ENCODE peak calls at places on chromosomes 1 and 21, in five cellular contexts. I, S, W, P and V are unnamed samples.

GRCh38 chr1:45785583-45785982 is 17.8 kb upstream of the MAST2 start:
- DNase-seq in I (no peak), S (no peak), W (no peak), P (peak), V (no peak)

GRCh38 chr1:156232222-156232621 is 9.8 kb upstream of the BGLAP start:
- DNase-seq in I (no peak), S (no peak), W (no peak), P (no peak), V (no peak)

GRCh38 chr1:178408869-178409268 is 87.9 kb downstream of the CLEC20A start:
- DNase-seq in I (no peak), S (no peak), W (no peak), P (no peak), V (no peak)

GRCh38 chr1:82567308-82567707 is 766.6 kb downstream of the ADGRL2 start:
- DNase-seq in I (no peak), S (no peak), W (no peak), P (no peak), V (no peak)

GRCh38 chr1:34409689-34410229 is 233.1 kb downstream of the C1orf94 start:
- DNase-seq in I (no peak), S (no peak), W (no peak), P (no peak), V (no peak)

GRCh38 chr1:47437518-47438320 is at the start of gene FOXD2:
- DNase-seq in I (peak), S (peak), W (no peak), P (peak), V (peak)

GRCh38 chr1:206739411-206740076 is 31.0 kb upstream of the IL19 start:
- DNase-seq in I (no peak), S (no peak), W (no peak), P (no peak), V (no peak)

GRCh38 chr1:159881930-159882839 is 17.8 kb downstream of the CFAP45 start:
- DNase-seq in I (peak), S (no peak), W (peak), P (peak), V (no peak)

GRCh38 chr1:23960291-23960718 is 677 bp downstream of the PNRC2 start:
- DNase-seq in I (no peak), S (no peak), W (no peak), P (no peak), V (no peak)

GRCh38 chr1:23958810-23959460 is 693 bp upstream of the PNRC2 start:
- DNase-seq in I (peak), S (peak), W (peak), P (peak), V (no peak)

GRCh38 chr1:23963617-23964234 is 4.1 kb downstream of the PNRC2 start:
- DNase-seq in I (no peak), S (no peak), W (no peak), P (no peak), V (no peak)

GRCh38 chr1:23957096-23957495 is 2.5 kb upstream of the PNRC2 start:
- DNase-seq in I (no peak), S (no peak), W (no peak), P (no peak), V (no peak)

GRCh38 chr1:23959461-23960290 is at the start of gene PNRC2:
- DNase-seq in I (peak), S (peak), W (peak), P (peak), V (peak)
- TF ChIP-seq CTCF in I (no peak), S (no peak), W (no peak), P (no peak), V (no peak)

GRCh38 chr1:229381234-229381633 is 38.4 kb upstream of the CCSAP start:
- DNase-seq in I (no peak), S (no peak), W (no peak), P (no peak), V (peak)
- TF ChIP-seq CTCF in I (no peak), S (no peak), W (no peak), P (no peak), V (no peak)

DNA sequence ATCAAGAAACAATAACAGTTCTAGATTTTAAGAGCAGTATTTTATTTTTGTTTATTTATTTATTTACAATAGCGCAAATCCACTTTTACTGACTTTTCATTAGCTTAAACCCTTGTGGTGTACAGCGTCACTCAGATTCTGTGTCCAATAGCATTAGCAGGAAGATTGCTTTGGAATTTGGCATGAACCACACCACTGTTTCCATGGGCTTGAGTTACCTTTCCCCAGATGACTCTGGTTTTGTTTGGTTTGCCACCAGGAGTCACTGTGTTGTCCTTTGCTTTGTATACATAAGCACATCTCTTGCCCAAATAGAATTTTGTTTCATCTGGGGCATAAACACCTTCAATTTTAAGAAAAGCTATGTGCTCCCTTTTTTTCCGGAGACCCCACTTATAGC is 25.9 kb upstream of the SNRPE start:
- DNase-seq in I (no peak), S (no peak), W (no peak), P (no peak), V (no peak)
- TF ChIP-seq CTCF in I (no peak), S (no peak), W (peak), P (no peak), V (no peak)

DNA sequence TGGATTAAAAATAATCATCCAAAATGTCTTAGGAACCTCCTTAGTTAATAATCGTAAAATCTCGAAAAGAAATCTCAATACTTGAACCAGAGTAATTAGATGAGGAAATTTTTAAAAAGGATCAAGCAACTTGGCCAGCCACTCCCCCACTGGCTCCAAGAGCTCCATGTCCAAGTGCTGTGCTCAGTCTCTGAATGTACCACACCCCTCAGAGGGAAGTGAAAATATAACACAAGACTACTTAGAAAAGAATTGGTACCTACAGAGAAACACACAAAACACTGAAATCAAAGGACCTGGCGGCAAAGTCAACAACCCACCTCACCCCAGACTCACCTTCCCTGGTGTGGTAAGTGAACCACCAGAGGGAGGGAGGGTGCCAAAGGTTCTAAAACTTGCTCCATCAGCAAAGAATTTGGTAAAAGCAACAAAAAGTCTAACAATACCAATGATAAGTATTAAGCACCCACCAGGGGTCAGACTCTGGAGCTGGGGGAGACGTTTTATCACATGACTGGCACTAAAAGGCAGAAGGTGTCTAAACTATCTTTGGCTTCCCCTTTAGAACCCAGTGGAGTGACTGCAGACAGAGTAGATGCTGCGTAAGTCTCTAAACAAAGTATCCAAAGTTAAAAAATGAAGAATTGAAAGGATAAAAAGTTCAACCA is 14.0 kb downstream of the LBR start:
- DNase-seq in I (no peak), S (no peak), W (no peak), P (no peak), V (no peak)
- TF ChIP-seq CTCF in I (no peak), S (no peak), W (no peak), P (no peak), V (no peak)

GRCh38 chr1:31238612-31238985 is 1.1 kb downstream of the NKAIN1 start:
- DNase-seq in I (no peak), S (no peak), W (no peak), P (no peak), V (no peak)
- TF ChIP-seq CTCF in I (no peak), S (no peak), W (no peak), P (no peak), V (no peak)

GRCh38 chr21:39373634-39374033 is 24.7 kb upstream of the HMGN1 start:
- DNase-seq in I (no peak), S (no peak), W (no peak), P (no peak), V (peak)
- TF ChIP-seq CTCF in I (peak), S (peak), W (peak), P (no peak), V (peak)

DNA sequence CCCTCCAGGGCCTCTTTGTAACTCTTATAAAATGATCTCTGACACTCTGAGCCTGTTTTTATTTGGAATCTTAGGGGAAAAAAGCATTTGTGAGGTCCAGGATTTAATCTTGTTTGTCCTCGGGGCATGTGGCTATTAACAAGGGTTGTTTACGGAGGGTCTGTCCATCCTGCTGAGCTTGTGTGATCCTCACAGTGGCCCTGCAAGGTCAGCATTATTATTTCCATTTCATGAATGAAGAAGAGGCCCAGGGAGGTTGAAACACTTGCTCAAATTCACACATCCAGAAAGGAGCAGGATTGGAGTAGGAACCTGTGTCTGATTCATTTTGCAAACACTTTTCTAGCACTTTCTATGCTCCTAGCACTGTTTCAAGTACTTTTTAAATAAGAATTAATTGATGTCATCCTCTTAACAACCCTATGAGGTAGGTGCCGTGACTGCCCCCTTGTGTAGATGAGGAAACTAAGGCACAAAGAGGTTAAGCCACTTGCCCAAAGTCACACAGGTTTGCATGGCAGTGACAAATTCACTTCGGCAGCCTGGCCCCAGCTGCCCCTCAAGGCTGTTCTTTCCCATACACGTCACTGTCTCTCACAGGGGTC is 178.9 kb downstream of the MIS18A start:
- DNase-seq in I (no peak), S (no peak), W (no peak), P (no peak), V (peak)
- TF ChIP-seq CTCF in I (peak), S (no peak), W (peak), P (no peak), V (peak)

DNA sequence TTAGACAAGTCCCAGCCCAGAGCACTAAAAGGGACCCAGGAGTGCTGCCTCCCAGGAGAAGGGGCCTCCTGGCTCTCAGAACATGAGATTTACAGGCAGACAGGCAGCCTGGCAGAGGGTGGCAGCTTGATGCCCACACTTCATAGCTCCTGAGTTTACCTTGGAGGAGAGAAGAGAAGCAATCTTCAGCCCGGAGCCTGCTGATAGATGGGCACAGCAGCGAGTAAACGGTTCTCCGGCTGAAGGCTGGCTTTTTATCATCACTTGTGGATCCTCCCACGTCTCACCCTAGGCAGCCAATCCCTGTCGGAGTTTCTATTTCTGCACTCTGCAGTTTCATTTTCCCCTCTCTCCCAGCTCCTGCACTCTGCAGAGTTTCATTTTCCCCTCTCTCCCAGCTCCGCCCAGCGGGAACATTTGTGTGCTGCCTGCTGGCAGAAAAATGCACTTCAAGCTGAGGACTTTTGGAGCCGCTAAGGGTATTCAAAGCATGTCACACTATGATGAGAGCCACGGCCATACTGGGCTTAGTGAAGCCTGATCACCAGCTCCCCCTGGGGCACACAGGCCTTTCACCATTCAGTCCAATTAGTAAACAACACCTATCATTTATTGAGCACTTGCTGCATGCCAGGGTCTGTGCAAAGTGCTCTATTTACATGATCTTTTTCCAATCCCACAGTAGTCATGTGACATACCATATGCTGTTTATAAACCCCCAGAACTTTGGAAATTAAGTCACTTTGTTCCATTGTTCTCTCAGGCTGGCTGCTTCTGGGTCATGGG is at the start of gene IFI6:
- DNase-seq in I (peak), S (peak), W (peak), P (peak), V (peak)
- TF ChIP-seq CTCF in I (peak), S (peak), W (no peak), P (peak), V (peak)

GRCh38 chr1:94807742-94808491 is 12.2 kb upstream of the SLC44A3 start:
- DNase-seq in I (no peak), S (no peak), W (no peak), P (no peak), V (no peak)
- TF ChIP-seq CTCF in I (no peak), S (no peak), W (no peak), P (no peak), V (no peak)